ENCODE peak calls at places on chromosomes 13 and 19, in five cellular contexts. B is heart left ventricle, I is B cell, O is endothelial cell, C is H9. H is an unnamed sample.

GRCh38 chr13:114157869-114158495 is 21.1 kb upstream of the CFAP97D2 start:
- DNase-seq in B (no peak), I (peak; percentile 21), O (no peak), C (no peak), H (no peak)

GRCh38 chr19:58059003-58059671 is at the start of gene ZNF135:
- DNase-seq in B (peak; percentile 93), I (peak; percentile 98), O (peak; percentile 42), C (peak; percentile 92), H (no peak)

GRCh38 chr13:22357132-22357531 is 686.3 kb downstream of the FGF9 start:
- DNase-seq in B (peak; percentile 19), I (no peak), O (no peak), C (no peak), H (no peak)

GRCh38 chr19:46080561-46080960 is 39.8 kb upstream of the IGFL4 start:
- DNase-seq in B (no peak), I (no peak), O (no peak), C (no peak), H (no peak)

GRCh38 chr13:79533781-79534400 is 52.9 kb downstream of the NDFIP2 start:
- DNase-seq in B (no peak), I (no peak), O (no peak), C (no peak), H (no peak)

GRCh38 chr19:53308339-53308811 is 25.2 kb upstream of the ZNF845 start:
- DNase-seq in B (peak; percentile 26), I (no peak), O (peak; percentile 56), C (peak; percentile 89), H (no peak)

GRCh38 chr13:74168263-74168675 is 34.1 kb upstream of the KLF12 start:
- DNase-seq in B (no peak), I (no peak), O (no peak), C (no peak), H (no peak)

GRCh38 chr13:113938246-113938645 is 35.6 kb downstream of the C13orf46 start:
- DNase-seq in B (no peak), I (no peak), O (no peak), C (no peak), H (no peak)

GRCh38 chr19:49861541-49862410 is 5.6 kb downstream of the PNKP start:
- DNase-seq in B (no peak), I (peak; percentile 43), O (no peak), C (peak; percentile 54), H (no peak)

GRCh38 chr19:39497850-39498261 is 891 bp upstream of the DLL3 start:
- DNase-seq in B (no peak), I (peak; percentile 68), O (peak; percentile 81), C (peak; percentile 95), H (no peak)

GRCh38 chr19:40600086-40600917 is 867 bp upstream of the LTBP4 start:
- DNase-seq in B (peak; percentile 80), I (no peak), O (no peak), C (peak; percentile 33), H (no peak)

GRCh38 chr19:8367327-8368001 is 3.5 kb downstream of the ANGPTL4 start:
- DNase-seq in B (peak; percentile 88), I (peak; percentile 40), O (peak; percentile 54), C (peak; percentile 86), H (no peak)

GRCh38 chr13:111122056-111122455 is 6.9 kb downstream of the ARHGEF7 start:
- DNase-seq in B (no peak), I (no peak), O (no peak), C (no peak), H (no peak)

GRCh38 chr13:30997697-30998547 is 65.5 kb downstream of the TEX26 start:
- DNase-seq in B (no peak), I (no peak), O (no peak), C (no peak), H (no peak)

GRCh38 chr13:97627566-97627965 is 193.6 kb downstream of the RAP2A start:
- DNase-seq in B (peak; percentile 40), I (no peak), O (no peak), C (peak; percentile 66), H (no peak)

GRCh38 chr19:30359936-30360335 is 12.2 kb upstream of the ZNF536 start:
- DNase-seq in B (no peak), I (no peak), O (no peak), C (no peak), H (no peak)

GRCh38 chr13:32790731-32791130 is 204.5 kb downstream of the PDS5B start:
- DNase-seq in B (no peak), I (no peak), O (no peak), C (no peak), H (no peak)

GRCh38 chr19:1773173-1773572 is 19.9 kb downstream of the ONECUT3 start:
- DNase-seq in B (no peak), I (no peak), O (no peak), C (no peak), H (no peak)

GRCh38 chr13:73465629-73465974 is 406.8 kb downstream of the KLF5 start:
- DNase-seq in B (no peak), I (no peak), O (no peak), C (no peak), H (no peak)

H was measured in T-helper 1 cell.